ENCODE peak calls at places on chromosomes 6 and 20, in five cellular contexts. K is HepG2, P is A549, H is SK-N-SH, T is K562. E is an unnamed sample.

GRCh38 chr6:108897371-108897770 is 49.1 kb downstream of the ARMC2 start:
- DNase-seq in K (no peak), P (no peak), H (no peak), T (no peak), E (no peak)

GRCh38 chr6:138485005-138485545 is 14.2 kb downstream of the NHSL1 start:
- DNase-seq in K (no peak), P (no peak), H (no peak), T (no peak), E (no peak)

GRCh38 chr6:73285674-73286283 is 22.8 kb upstream of the KHDC1 start:
- DNase-seq in K (peak; percentile 25), P (peak; percentile 51), H (peak; percentile 47), T (peak; percentile 56), E (no peak)

GRCh38 chr6:62162858-62163257 is 123.2 kb downstream of the KHDRBS2 start:
- DNase-seq in K (no peak), P (no peak), H (no peak), T (no peak), E (no peak)

GRCh38 chr6:6131492-6132109 is 124.9 kb upstream of the NRN1 start:
- DNase-seq in K (peak; percentile 53), P (peak; percentile 3), H (peak; percentile 22), T (peak; percentile 67), E (no peak)

GRCh38 chr6:105191351-105191750 is 11.5 kb upstream of the POPDC3 start:
- DNase-seq in K (no peak), P (no peak), H (no peak), T (no peak), E (no peak)

GRCh38 chr6:165227644-165228329 is 81.6 kb downstream of the C6orf118 start:
- DNase-seq in K (no peak), P (no peak), H (no peak), T (no peak), E (no peak)

GRCh38 chr6:154156135-154156948 is 117.3 kb downstream of the OPRM1 start:
- DNase-seq in K (peak; percentile 30), P (peak; percentile 15), H (peak; percentile 25), T (peak; percentile 18), E (no peak)

GRCh38 chr6:139027620-139028182 is 844 bp upstream of the ABRACL start:
- DNase-seq in K (no peak), P (no peak), H (no peak), T (no peak), E (peak; percentile 36)

GRCh38 chr20:4059631-4060030 is 44.3 kb upstream of the RNF24 start:
- DNase-seq in K (no peak), P (no peak), H (no peak), T (no peak), E (no peak)

GRCh38 chr6:126724821-126725220 is 384.9 kb downstream of the CENPW start:
- DNase-seq in K (no peak), P (no peak), H (no peak), T (no peak), E (no peak)

GRCh38 chr20:29878281-29878741 is 1379.2 kb upstream of the DEFB115 start:
- DNase-seq in K (peak; percentile 54), P (peak; percentile 55), H (peak; percentile 93), T (peak; percentile 37), E (no peak)

GRCh38 chr20:15491564-15491963 is 1081.7 kb downstream of the KIF16B start:
- DNase-seq in K (no peak), P (no peak), H (no peak), T (no peak), E (no peak)

GRCh38 chr6:95293257-95293656 is 284.1 kb upstream of the MANEA start:
- DNase-seq in K (no peak), P (no peak), H (no peak), T (no peak), E (no peak)

GRCh38 chr6:118708055-118708454 is 56.7 kb upstream of the CEP85L start:
- DNase-seq in K (no peak), P (no peak), H (no peak), T (no peak), E (no peak)
- TF ChIP-seq CHD2 in K (no peak), P (no peak), H (no peak), T (no peak), E (no peak)

DNA sequence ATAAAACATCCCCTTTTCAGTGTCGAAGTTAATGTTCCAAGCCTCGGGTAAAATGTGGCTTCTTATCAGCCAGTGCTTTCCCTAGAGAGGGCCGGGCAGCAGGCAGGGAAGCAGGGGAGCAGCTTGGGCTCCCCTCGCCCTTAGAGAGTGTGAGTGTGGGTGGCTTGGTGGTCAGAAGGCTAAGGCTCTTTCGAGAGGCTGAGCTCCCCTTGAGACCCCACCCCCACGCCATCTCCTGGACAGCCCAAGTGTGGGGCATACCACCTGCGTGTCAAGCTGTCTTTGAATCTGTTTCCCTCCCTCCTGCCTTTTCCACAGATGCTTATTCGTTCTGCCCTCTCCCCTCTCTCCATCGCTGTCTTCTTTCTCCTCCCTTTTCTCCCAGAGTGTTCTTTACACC is 95.1 kb upstream of the FOXP4 start:
- DNase-seq in K (no peak), P (no peak), H (peak; percentile 54), T (peak; percentile 59), E (no peak)
- TF ChIP-seq REST in K (no peak), P (no peak), H (no peak), T (no peak), E (no peak)

GRCh38 chr6:45647341-45648138 is 269.8 kb upstream of the SUPT3H start:
- DNase-seq in K (no peak), P (no peak), H (no peak), T (no peak), E (no peak)
- TF ChIP-seq CHD2 in K (no peak), P (no peak), H (no peak), T (no peak), E (no peak)

DNA sequence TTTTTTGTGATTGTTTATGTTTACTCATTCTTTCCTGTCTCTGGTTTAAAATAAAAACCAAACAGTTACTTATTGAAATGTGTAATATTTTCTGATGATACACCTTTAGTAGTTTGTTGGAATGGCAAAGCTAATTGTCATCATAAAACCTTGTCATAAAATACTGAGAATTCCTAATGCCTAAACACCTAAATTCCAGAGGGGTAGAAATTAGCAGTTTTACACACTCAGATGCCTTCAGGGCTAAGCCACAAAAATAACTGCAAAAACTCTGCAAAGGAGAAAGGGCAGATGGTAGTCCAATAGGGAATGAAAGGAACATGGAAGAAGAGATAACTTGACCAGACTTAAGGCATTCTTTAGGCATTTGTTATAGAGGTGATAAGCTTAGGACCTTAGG is 30.3 kb downstream of the FAM83B start:
- DNase-seq in K (no peak), P (no peak), H (no peak), T (no peak), E (no peak)
- TF ChIP-seq REST in K (no peak), P (no peak), H (no peak), T (no peak), E (no peak)

DNA sequence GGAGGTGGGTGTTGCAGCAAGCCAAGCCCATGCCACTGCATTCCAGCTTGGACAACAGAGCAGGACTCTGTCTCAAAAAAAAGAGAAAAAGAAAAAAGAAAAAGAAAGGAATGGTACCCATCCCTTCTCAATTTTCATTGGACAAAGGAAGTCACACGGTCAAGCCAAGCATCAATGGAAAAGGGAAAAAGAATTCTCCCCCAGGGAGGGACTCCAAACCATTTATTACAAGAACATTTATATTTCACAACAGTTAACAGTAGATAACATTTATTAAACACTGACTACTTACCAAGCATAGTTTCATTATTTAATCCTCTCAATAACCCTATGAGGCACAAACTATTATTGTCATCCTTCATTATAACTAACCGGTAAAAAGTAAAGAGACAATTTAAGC is 6.6 kb upstream of the KIF13A start:
- DNase-seq in K (no peak), P (no peak), H (no peak), T (no peak), E (no peak)
- TF ChIP-seq CHD2 in K (no peak), P (no peak), H (no peak), T (no peak), E (no peak)

DNA sequence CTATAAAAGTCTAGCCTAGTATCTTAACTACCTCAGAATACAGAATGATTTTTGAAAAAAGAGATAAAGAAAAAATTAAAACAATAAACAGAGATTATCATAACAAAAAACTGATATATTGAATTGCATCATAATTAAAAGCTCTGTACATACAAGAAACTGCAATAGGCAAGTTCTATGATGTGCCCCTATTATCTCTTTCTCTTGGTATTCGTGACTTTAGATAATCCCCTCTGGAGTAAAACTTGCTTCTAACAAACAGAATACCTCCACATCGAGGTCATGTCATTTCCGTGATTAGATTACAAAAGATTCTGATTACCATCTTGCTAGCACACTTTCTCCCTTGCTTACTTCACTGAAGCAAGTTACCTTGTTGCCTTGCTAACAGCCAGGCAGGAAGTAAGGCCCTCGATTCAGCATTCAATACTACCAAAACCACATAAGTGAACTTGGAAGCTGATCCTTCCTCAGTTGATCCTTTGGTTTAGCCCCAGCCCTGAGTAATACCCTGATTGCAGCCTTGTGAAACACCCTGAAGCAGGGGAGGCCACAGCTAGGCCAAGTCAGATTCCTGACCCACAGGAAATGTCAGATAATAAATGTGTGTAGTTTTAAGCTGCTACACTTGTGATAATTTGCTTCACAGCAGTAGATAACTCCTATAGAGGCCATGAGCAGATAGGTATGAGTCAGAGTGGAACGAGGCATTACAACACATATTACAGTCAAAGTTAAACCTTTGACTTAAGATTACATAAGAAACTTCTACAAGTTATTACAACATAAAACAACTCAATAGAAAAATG is 53.7 kb upstream of the TMX4 start:
- DNase-seq in K (peak; percentile 29), P (no peak), H (no peak), T (no peak), E (no peak)
- TF ChIP-seq REST in K (no peak), P (no peak), H (no peak), T (no peak), E (no peak)

E was measured in GM12878.